ENCODE peak calls at places on chromosomes 6 and 20, in ten cellular contexts. E, B, C, O, W, G, L, V, X and Y are unnamed samples.

GRCh38 chr20:1880529-1881239 is 14.5 kb upstream of the SIRPA start:
- DNase-seq in V (no peak), C (no peak), O (no peak), W (no peak), G (no peak), B (no peak), X (no peak), L (no peak), E (no peak), Y (no peak)

GRCh38 chr6:79330723-79331122 is 96.2 kb upstream of the HMGN3 start:
- DNase-seq in W (no peak), L (peak), V (no peak), C (no peak), E (no peak), G (peak), B (no peak), X (no peak), O (no peak), Y (no peak)

GRCh38 chr6:20403766-20404640 is 2.3 kb downstream of the E2F3 start:
- DNase-seq in B (no peak), W (no peak), E (no peak), O (no peak), V (peak), L (peak), G (peak), X (peak), C (peak), Y (no peak)

GRCh38 chr6:25661129-25661779 is 9.2 kb downstream of the SCGN start:
- DNase-seq in E (no peak), X (no peak), O (no peak), V (no peak), W (no peak), L (no peak), B (no peak), C (no peak), G (no peak), Y (no peak)

GRCh38 chr6:119620846-119621570 is 271.4 kb upstream of the MAN1A1 start:
- DNase-seq in X (peak), V (no peak), G (peak), O (no peak), C (no peak), E (no peak), B (no peak), W (no peak), L (peak), Y (no peak)

GRCh38 chr6:40740518-40740917 is 153.4 kb upstream of the LRFN2 start:
- DNase-seq in C (no peak), O (no peak), L (no peak), B (no peak), G (no peak), W (no peak), E (no peak), V (no peak), X (no peak), Y (no peak)

GRCh38 chr6:82259389-82259788 is 11.8 kb upstream of the IBTK start:
- DNase-seq in B (no peak), G (no peak), V (no peak), L (no peak), E (no peak), O (no peak), W (no peak), C (no peak), X (no peak), Y (no peak)

GRCh38 chr6:139014945-139015344 is 13.6 kb upstream of the ABRACL start:
- DNase-seq in X (no peak), G (no peak), B (no peak), V (no peak), W (no peak), L (no peak), O (no peak), C (no peak), E (no peak), Y (no peak)

GRCh38 chr6:134683783-134684765 is 265.8 kb downstream of the ALDH8A1 start:
- DNase-seq in O (no peak), W (no peak), X (peak), E (no peak), L (peak), V (no peak), C (no peak), B (no peak), G (peak), Y (no peak)

GRCh38 chr20:38550274-38550673 is 30.7 kb upstream of the ADIG start:
- DNase-seq in B (no peak), G (no peak), W (no peak), C (no peak), V (peak), X (peak), L (no peak), E (no peak), O (no peak), Y (no peak)

GRCh38 chr20:9066196-9066595 is 2.7 kb upstream of the PLCB4 start:
- DNase-seq in E (no peak), X (no peak), G (peak), C (no peak), O (no peak), L (peak), W (no peak), B (no peak), V (no peak), Y (no peak)

GRCh38 chr6:165422192-165422591 is 112.8 kb upstream of the C6orf118 start:
- DNase-seq in X (no peak), C (no peak), B (no peak), W (no peak), E (no peak), O (no peak), G (no peak), L (no peak), V (no peak), Y (no peak)

GRCh38 chr6:1756472-1757129 is 146.9 kb downstream of the FOXC1 start:
- DNase-seq in W (no peak), G (no peak), O (no peak), B (no peak), X (no peak), E (no peak), L (no peak), C (no peak), V (no peak), Y (no peak)

GRCh38 chr6:3122823-3123182 is 4.3 kb downstream of the BPHL start:
- DNase-seq in L (no peak), V (no peak), W (no peak), E (no peak), G (no peak), C (no peak), B (no peak), O (no peak), X (no peak), Y (no peak)

GRCh38 chr20:34579936-34580587 is 21.5 kb downstream of the MAP1LC3A start:
- DNase-seq in E (no peak), L (peak), W (no peak), B (no peak), O (no peak), C (no peak), V (no peak), G (no peak), X (peak), Y (peak)

GRCh38 chr6:100879317-100879716 is 1.8 kb downstream of the ASCC3 start:
- DNase-seq in L (no peak), O (no peak), B (no peak), C (no peak), W (no peak), X (no peak), E (no peak), G (no peak), V (peak), Y (no peak)

GRCh38 chr6:43373252-43373875 is 3.9 kb upstream of the ZNF318 start:
- DNase-seq in X (no peak), G (no peak), E (no peak), L (no peak), C (no peak), W (no peak), O (no peak), V (no peak), B (no peak), Y (no peak)

GRCh38 chr6:100175814-100176275 is 181.8 kb upstream of the MCHR2 start:
- DNase-seq in L (peak), W (no peak), V (no peak), E (no peak), X (peak), G (peak), O (no peak), B (no peak), C (no peak), Y (no peak)

GRCh38 chr6:135867332-135867731 is 15.8 kb downstream of the PDE7B start:
- DNase-seq in E (no peak), O (no peak), W (no peak), L (no peak), G (no peak), B (no peak), C (no peak), X (no peak), V (no peak), Y (no peak)

GRCh38 chr6:40187654-40188053 is 253.4 kb upstream of the MOCS1 start:
- DNase-seq in V (no peak), E (no peak), W (no peak), X (no peak), O (no peak), B (no peak), L (no peak), G (no peak), C (no peak), Y (no peak)

GRCh38 chr6:75524322-75524972 is 30.8 kb upstream of the FILIP1 start:
- DNase-seq in W (no peak), X (peak), C (no peak), V (peak), O (no peak), B (no peak), E (no peak), G (peak), L (peak), Y (no peak)

GRCh38 chr6:152301806-152302568 is 335.2 kb downstream of the SYNE1 start:
- DNase-seq in B (peak), C (peak), E (peak), O (peak), L (peak), X (peak), W (peak), V (peak), G (peak), Y (peak)
- TF ChIP-seq CTCF in B (peak), C (peak), E (peak), O (peak), L (peak), X (peak), W (peak), V (peak), G (peak), Y (peak)

GRCh38 chr20:45892049-45892816 is 1.1 kb downstream of the CTSA start:
- DNase-seq in G (peak), O (no peak), C (no peak), W (no peak), E (no peak), X (peak), V (peak), L (peak), B (no peak), Y (peak)
- TF ChIP-seq CTCF in G (peak), O (no peak), C (no peak), W (no peak), E (no peak), X (peak), V (no peak), L (peak), B (no peak), Y (no peak)

GRCh38 chr20:51392625-51393186 is 149.8 kb downstream of the NFATC2 start:
- DNase-seq in O (no peak), B (no peak), E (no peak), C (no peak), W (no peak), V (no peak), L (no peak), G (no peak), X (no peak), Y (no peak)
- TF ChIP-seq CTCF in O (no peak), B (no peak), E (no peak), C (no peak), W (no peak), V (no peak), L (no peak), G (no peak), X (no peak), Y (no peak)

DNA sequence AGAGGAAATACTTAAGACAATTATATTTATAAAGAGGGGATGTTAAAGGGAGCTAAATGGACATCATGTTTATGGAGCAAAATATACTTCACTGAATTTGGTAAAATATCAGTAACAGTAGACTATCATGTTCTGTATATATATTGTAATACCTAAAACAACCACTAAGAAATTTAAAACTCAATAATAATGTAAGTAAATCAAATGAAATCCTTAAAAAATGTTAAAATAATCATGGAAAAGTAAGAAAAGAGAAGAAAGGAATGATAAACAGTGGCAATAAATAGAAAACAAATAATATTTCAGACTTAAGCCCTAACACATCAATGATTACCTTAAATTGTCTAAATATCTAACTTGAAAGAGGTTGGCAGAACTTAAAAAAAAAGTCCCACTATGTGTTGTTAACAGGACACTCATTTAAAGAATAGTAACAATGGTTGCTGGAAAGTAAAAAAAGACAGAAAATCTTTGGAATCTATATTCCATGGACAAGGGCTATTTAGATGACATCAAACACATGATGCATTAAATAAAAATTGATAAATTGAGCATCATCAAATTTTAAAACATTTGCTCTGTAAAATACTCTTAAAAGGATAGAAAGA is 842.2 kb upstream of the MAP3K7 start:
- DNase-seq in X (no peak), L (no peak), B (no peak), W (no peak), C (no peak), O (no peak), G (no peak), E (no peak), V (no peak), Y (no peak)
- TF ChIP-seq CTCF in X (peak), L (no peak), B (peak), W (no peak), C (no peak), O (peak), G (no peak), E (no peak), V (no peak), Y (no peak)

DNA sequence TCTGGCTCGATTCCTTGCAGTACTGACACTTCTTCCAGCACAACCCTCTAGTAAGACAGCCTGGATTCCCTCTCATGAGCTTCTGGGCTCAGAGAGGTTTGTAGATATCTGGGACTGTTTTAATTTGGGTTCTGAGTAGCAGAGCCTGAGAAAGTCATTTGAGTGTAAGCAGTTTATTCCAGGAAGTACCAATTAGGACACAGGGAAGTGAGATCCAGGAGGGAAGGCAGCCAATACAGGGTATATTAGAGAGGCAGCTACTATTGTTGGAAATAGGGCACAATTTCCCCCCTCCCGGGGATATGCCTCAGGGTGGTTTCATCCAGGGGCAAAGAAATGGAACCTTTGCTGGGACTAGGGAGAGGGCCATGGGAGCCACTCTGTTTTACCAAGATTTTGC is 87.5 kb upstream of the RALGAPA2 start:
- DNase-seq in V (no peak), C (no peak), B (no peak), E (no peak), G (no peak), X (no peak), W (no peak), L (no peak), O (no peak), Y (no peak)
- TF ChIP-seq CTCF in V (no peak), C (no peak), B (no peak), E (no peak), G (no peak), X (no peak), W (no peak), L (no peak), O (no peak), Y (no peak)

GRCh38 chr6:155589190-155589589 is 133.6 kb upstream of the NOX3 start:
- DNase-seq in V (no peak), B (no peak), L (no peak), G (no peak), C (no peak), O (no peak), W (no peak), X (no peak), E (no peak), Y (no peak)
- TF ChIP-seq CTCF in V (no peak), B (no peak), L (no peak), G (no peak), C (no peak), O (no peak), W (no peak), X (no peak), E (no peak), Y (no peak)